ENCODE peak calls at places on chromosomes 11 and 22, in six cellular contexts. T is neuronal stem cell, K is SK-N-SH, R is K562, J is IMR-90, I is mesendoderm. G is an unnamed sample.

GRCh38 chr22:49513358-49513851 is 314.3 kb downstream of the BRD1 start:
- DNase-seq in T (no peak), K (no peak), R (no peak), J (no peak), I (no peak), G (peak; percentile 59)

GRCh38 chr22:46736705-46737104 is 1.3 kb downstream of the CERK start:
- DNase-seq in T (no peak), K (no peak), R (no peak), J (no peak), I (no peak), G (no peak)

GRCh38 chr11:12377824-12378593 is 638 bp downstream of the PARVA start:
- DNase-seq in T (peak; percentile 58), K (peak; percentile 93), R (no peak), J (peak; percentile 71), I (peak; percentile 95), G (no peak)

GRCh38 chr22:34414467-34415440 is 494.5 kb upstream of the LARGE1 start:
- DNase-seq in T (peak; percentile 87), K (peak; percentile 21), R (peak; percentile 41), J (no peak), I (peak; percentile 98), G (peak; percentile 94)

GRCh38 chr22:21927174-21927823 is 25.3 kb downstream of the PPM1F start:
- DNase-seq in T (no peak), K (no peak), R (no peak), J (no peak), I (no peak), G (no peak)

GRCh38 chr11:72762641-72763304 is 10.6 kb upstream of the ARAP1 start:
- DNase-seq in T (no peak), K (no peak), R (no peak), J (no peak), I (no peak), G (no peak)

GRCh38 chr11:3109921-3110706 is 52.9 kb upstream of the CARS1 start:
- DNase-seq in T (no peak), K (peak; percentile 76), R (peak; percentile 80), J (no peak), I (peak; percentile 82), G (peak; percentile 87)

GRCh38 chr11:28799316-28799715 is 691.1 kb downstream of the METTL15 start:
- DNase-seq in T (no peak), K (no peak), R (no peak), J (no peak), I (no peak), G (no peak)

GRCh38 chr11:117701781-117702180 is 95.2 kb downstream of the DSCAML1 start:
- DNase-seq in T (no peak), K (no peak), R (no peak), J (no peak), I (no peak), G (no peak)

GRCh38 chr11:32434387-32435151 is 770 bp downstream of the WT1 start:
- DNase-seq in T (no peak), K (peak; percentile 26), R (peak; percentile 86), J (no peak), I (peak; percentile 79), G (no peak)

GRCh38 chr11:57801185-57801490 is 39.5 kb downstream of the CTNND1 start:
- DNase-seq in T (no peak), K (no peak), R (no peak), J (no peak), I (no peak), G (no peak)

GRCh38 chr11:61698173-61698965 is 18.2 kb downstream of the DAGLA start:
- DNase-seq in T (no peak), K (no peak), R (no peak), J (no peak), I (no peak), G (no peak)
- H3K9ac ChIP-seq in T (no peak overlapping the region), K (no peak overlapping the region), R (no peak overlapping the region), J (no peak overlapping the region), I (no peak overlapping the region), G (no peak overlapping the region)

DNA sequence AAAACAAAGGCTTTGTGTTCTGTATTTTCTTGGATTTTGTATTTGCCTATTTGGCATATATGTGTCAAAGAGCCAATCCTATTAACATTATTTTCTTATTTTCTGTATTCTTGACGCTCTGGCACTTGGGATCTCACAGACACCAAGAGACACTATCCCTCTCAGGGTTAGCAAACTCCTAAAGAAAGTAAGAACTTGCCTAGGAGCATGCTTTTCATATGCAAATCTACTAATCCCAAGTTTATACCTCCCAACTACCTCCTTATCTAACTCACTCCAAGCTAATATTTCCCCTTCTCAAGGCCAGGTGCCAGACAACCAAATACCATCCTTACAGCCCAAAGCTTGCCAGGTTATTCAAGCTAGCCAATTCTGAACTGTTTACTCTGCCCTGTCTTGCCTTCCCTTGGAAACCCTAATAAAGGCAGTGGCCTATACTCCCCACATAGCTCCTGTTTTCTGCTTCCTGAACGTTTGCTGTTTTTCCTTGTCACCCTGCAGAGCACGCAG is 455.4 kb upstream of the ANO3 start:
- DNase-seq in T (no peak), K (no peak), R (no peak), J (no peak), I (peak; percentile 75), G (no peak)
- H3K4me3 ChIP-seq in T (no peak overlapping the region), K (no peak overlapping the region), R (no peak overlapping the region), J (no peak overlapping the region), I (no peak overlapping the region), G (no peak overlapping the region)

DNA sequence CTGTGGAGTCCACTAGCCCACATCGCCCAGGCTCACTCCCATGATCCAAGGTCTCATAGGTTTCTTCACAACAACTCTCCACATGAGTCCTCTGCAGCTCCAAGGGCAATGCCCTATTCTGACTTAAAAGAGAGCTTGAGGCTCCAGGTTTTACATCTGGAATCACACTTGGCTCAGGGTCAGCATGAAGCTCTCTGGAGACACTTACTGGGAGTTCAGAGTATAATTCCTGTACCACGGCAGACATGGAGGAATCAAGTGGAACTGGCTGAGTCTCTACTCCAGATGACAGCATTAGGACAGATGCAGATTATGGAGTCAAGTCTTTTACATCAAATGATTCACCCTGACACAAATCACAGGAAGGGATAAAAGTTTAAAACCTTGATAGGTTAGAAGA is 11.4 kb downstream of the PRR14L start:
- DNase-seq in T (no peak), K (no peak), R (no peak), J (no peak), I (peak; percentile 13), G (no peak)
- H3K9ac ChIP-seq in T (no peak overlapping the region), K (no peak overlapping the region), R (no peak overlapping the region), J (no peak overlapping the region), I (no peak overlapping the region), G (no peak overlapping the region)

GRCh38 chr11:36617543-36617942 is 19.5 kb upstream of the RAG2 start:
- DNase-seq in T (no peak), K (no peak), R (no peak), J (no peak), I (no peak), G (no peak)

GRCh38 chr11:36618025-36618700 is 20.1 kb upstream of the RAG2 start:
- DNase-seq in T (no peak), K (no peak), R (peak; percentile 28), J (no peak), I (no peak), G (no peak)

GRCh38 chr11:36615829-36616228 is 17.8 kb upstream of the RAG2 start:
- DNase-seq in T (no peak), K (no peak), R (no peak), J (no peak), I (no peak), G (no peak)

GRCh38 chr11:36622431-36623136 is 24.5 kb upstream of the RAG2 start:
- DNase-seq in T (no peak), K (peak; percentile 32), R (peak; percentile 35), J (peak; percentile 36), I (no peak), G (peak; percentile 70)

GRCh38 chr11:36619502-36619901 is 21.5 kb upstream of the RAG2 start:
- DNase-seq in T (no peak), K (peak; percentile 23), R (peak; percentile 5), J (no peak), I (peak; percentile 10), G (no peak)
- H3K4me3 ChIP-seq in T (no peak overlapping the region), K (no peak overlapping the region), R (no peak overlapping the region), J (no peak overlapping the region), I (no peak overlapping the region), G (no peak overlapping the region)

DNA sequence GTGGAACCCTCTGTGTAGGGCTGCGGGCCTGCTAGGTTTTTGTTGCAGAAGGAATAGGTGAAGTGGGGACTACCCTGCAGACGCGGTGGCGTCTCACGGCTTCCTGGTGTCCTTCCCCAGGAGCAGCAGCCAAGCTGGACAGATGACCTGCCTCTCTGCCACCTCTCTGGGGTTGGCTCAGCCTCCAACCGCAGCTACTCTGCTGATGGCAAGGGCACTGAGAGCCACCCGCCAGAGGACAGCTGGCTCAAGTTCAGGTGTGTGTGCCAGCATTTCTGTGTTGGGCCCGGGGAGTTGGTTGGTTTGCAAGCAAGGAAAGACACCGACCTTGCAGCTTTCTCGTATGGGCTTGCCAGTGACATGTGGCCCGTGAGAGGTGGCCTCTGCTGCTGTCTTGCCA is 15.3 kb downstream of the TAB1 start:
- DNase-seq in T (no peak), K (no peak), R (no peak), J (no peak), I (no peak), G (no peak)
- H3K9ac ChIP-seq in T (peak overlapping the region; percentile 32), K (no peak overlapping the region), R (no peak overlapping the region), J (no peak overlapping the region), I (no peak overlapping the region), G (no peak overlapping the region)

DNA sequence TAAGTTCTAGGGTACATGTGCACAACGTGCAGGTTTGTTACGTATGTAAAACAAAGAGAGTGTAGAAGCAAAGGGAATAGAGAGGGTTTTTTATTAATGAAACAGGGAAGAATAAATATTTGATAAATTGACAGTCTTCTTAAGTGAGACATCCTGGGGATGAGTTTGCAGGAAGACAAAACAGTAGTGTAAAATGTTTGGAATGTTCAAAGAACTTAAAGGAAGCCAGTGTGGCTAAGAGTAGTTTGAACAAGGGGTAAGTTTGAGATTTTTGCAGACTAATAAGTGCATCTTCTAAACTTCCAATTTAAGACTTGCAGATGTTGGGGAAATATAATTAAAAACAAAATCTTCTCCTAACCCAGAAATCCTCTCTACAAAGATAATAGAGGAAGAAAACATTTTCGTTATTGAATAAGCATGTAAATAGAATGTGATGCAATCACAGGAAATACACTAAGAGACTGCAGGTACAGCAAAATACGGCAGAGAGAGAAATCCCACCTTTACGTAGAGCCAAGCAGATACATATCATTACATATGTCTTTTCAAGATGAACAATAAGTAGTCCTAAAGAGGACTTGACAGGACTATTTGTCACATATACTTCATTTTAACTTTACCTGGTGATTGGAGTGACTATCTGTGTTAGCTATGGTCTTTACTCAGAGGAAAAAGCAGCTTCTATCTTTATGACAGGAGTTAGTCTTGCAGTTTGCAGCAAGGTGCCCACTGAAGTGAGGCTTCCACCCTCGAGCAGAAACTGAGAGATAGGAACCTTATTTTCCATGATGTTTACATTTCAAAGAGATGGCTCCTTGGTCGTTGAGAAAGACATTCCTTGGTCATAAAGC is 402.1 kb downstream of the CNTN5 start:
- DNase-seq in T (no peak), K (no peak), R (no peak), J (peak; percentile 1), I (peak; percentile 69), G (no peak)
- H3K4me3 ChIP-seq in T (no peak overlapping the region), K (no peak overlapping the region), R (no peak overlapping the region), J (no peak overlapping the region), I (no peak overlapping the region), G (no peak overlapping the region)